ENCODE peak calls at places on chromosomes 5 and 9, in six cellular contexts. U is cardiac muscle cell; T is ovary; R is CD8-positive, alpha-beta T cell; C is tibial artery; W is psoas muscle. D is an unnamed sample.

GRCh38 chr5:138686668-138687067 is 66.6 kb upstream of the CTNNA1 start:
- DNase-seq in U (peak; percentile 47), R (no peak), T (no peak), C (no peak), W (no peak), D (no peak)

GRCh38 chr9:70868661-70869652 is 252.5 kb downstream of the TRPM3 start:
- DNase-seq in U (peak; percentile 92), C (no peak), W (no peak), T (peak; percentile 31), R (no peak), D (no peak)

GRCh38 chr5:150503977-150504620 is 3.8 kb upstream of the NDST1 start:
- DNase-seq in U (peak; percentile 57), R (no peak), T (no peak), C (no peak), W (peak; percentile 60), D (no peak)

GRCh38 chr5:157253547-157253946 is 12.4 kb upstream of the CYFIP2 start:
- DNase-seq in R (no peak), T (no peak), U (peak; percentile 73), C (peak; percentile 42), W (no peak), D (peak; percentile 89)

GRCh38 chr5:35183243-35183955 is 46.9 kb downstream of the PRLR start:
- DNase-seq in U (peak; percentile 68), R (no peak), C (peak; percentile 54), W (no peak), T (peak; percentile 55), D (peak; percentile 90)

GRCh38 chr5:112668911-112669310 is 68.8 kb upstream of the APC start:
- DNase-seq in W (no peak), T (no peak), R (no peak), U (no peak), C (no peak), D (no peak)

GRCh38 chr9:126720661-126721530 is 83.9 kb upstream of the ZBTB43 start:
- DNase-seq in C (no peak), W (no peak), U (no peak), T (no peak), R (peak; percentile 26), D (no peak)

GRCh38 chr5:96572864-96573512 is 89.2 kb upstream of the CAST start:
- DNase-seq in U (peak; percentile 78), W (no peak), C (no peak), T (no peak), R (no peak), D (no peak)

GRCh38 chr9:94780516-94780950 is 54.0 kb downstream of the AOPEP start:
- DNase-seq in U (no peak), T (no peak), R (no peak), C (no peak), W (peak; percentile 31), D (no peak)

GRCh38 chr9:8395022-8395421 is 595.4 kb upstream of the DMAC1 start:
- DNase-seq in W (no peak), T (no peak), R (no peak), U (no peak), C (no peak), D (no peak)

GRCh38 chr9:78371981-78372380 is 75.1 kb downstream of the PSAT1 start:
- DNase-seq in R (no peak), C (no peak), W (no peak), U (no peak), T (no peak), D (no peak)

GRCh38 chr5:151155777-151156731 is 1.5 kb downstream of the ANXA6 start:
- DNase-seq in R (no peak), C (no peak), T (peak; percentile 58), U (peak; percentile 78), W (no peak), D (peak; percentile 63)

GRCh38 chr5:111043712-111044506 is 27.6 kb upstream of the TSLP start:
- DNase-seq in U (peak; percentile 21), W (no peak), R (no peak), C (no peak), T (no peak), D (peak; percentile 78)

GRCh38 chr5:72301557-72301956 is 18.5 kb downstream of the MRPS27 start:
- DNase-seq in R (no peak), W (no peak), U (no peak), C (no peak), T (no peak), D (no peak)

GRCh38 chr5:180250329-180250728 is 41.3 kb upstream of the RASGEF1C start:
- DNase-seq in U (no peak), R (no peak), T (no peak), W (no peak), C (no peak), D (no peak)

GRCh38 chr5:180253036-180253824 is 38.7 kb downstream of the MAPK9 start:
- DNase-seq in U (no peak), R (no peak), T (no peak), W (no peak), C (no peak), D (peak; percentile 47)

GRCh38 chr5:180251141-180251540 is 40.7 kb downstream of the MAPK9 start:
- DNase-seq in W (no peak), C (no peak), U (no peak), R (no peak), T (no peak), D (no peak)

GRCh38 chr5:180251887-180252286 is 40.0 kb downstream of the MAPK9 start:
- DNase-seq in U (no peak), W (no peak), C (no peak), T (no peak), R (no peak), D (no peak)
- H3K9me3 ChIP-seq in U (peaks cover 7% of the 10 kb centered on the region), W (peaks cover 67% of the 10 kb centered on the region), C (peaks cover 13% of the 10 kb centered on the region), T (peaks cover 70% of the 10 kb centered on the region), R (peaks cover 54% of the 10 kb centered on the region), D (peaks cover 97% of the 10 kb centered on the region)

GRCh38 chr9:132985489-132985888 is 7.0 kb downstream of the GFI1B start:
- DNase-seq in T (no peak), R (no peak), W (no peak), C (no peak), U (no peak), D (no peak)
- H3K27me3 ChIP-seq in T (no peaks in the 10 kb centered on the region), R (peaks cover 3% of the 10 kb centered on the region), W (no peaks in the 10 kb centered on the region), C (no peaks in the 10 kb centered on the region), U (peaks cover 8% of the 10 kb centered on the region), D (peaks cover under 1% of the 10 kb centered on the region)

GRCh38 chr5:55432549-55432948 is 102.2 kb downstream of the PLPP1 start:
- DNase-seq in C (no peak), T (no peak), R (no peak), W (no peak), U (no peak), D (no peak)
- H3K9me3 ChIP-seq in C (no peaks in the 10 kb centered on the region), T (no peaks in the 10 kb centered on the region), R (no peaks in the 10 kb centered on the region), W (no peaks in the 10 kb centered on the region), U (no peaks in the 10 kb centered on the region), D (peaks cover 84% of the 10 kb centered on the region)

GRCh38 chr5:81729276-81729675 is 21.6 kb downstream of the SSBP2 start:
- DNase-seq in T (no peak), R (no peak), W (no peak), U (no peak), C (no peak), D (no peak)
- H3K27me3 ChIP-seq in T (no peaks in the 10 kb centered on the region), R (no peaks in the 10 kb centered on the region), W (no peaks in the 10 kb centered on the region), U (no peaks in the 10 kb centered on the region), C (no peaks in the 10 kb centered on the region), D (no peaks in the 10 kb centered on the region)

DNA sequence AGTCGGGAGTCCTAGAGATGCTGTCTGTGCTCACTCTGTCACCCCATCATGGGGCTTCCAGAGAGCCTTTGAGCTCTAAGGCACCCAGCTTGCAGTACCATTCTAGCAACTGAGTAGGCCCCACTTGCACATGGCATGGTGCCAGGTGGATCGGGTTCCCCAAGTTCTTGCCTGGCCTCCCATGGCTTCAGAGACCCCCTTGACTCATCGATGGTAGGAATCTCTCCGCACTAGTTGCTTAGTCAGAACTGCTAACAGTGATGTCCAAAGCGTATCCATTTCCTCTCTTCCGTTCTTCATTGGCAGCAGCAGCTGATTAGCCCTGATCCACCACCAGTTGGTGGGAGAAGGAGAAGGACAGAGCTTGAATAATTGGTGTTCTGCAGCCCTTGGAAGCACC is 70.3 kb upstream of the RARS1 start:
- DNase-seq in W (no peak), U (no peak), R (no peak), C (no peak), T (no peak), D (no peak)
- H3K9me3 ChIP-seq in W (no peaks in the 10 kb centered on the region), U (no peaks in the 10 kb centered on the region), R (no peaks in the 10 kb centered on the region), C (no peaks in the 10 kb centered on the region), T (no peaks in the 10 kb centered on the region), D (no peaks in the 10 kb centered on the region)

GRCh38 chr9:136740491-136740890 is 2.2 kb downstream of the LCN10 start:
- DNase-seq in C (no peak), R (no peak), T (no peak), U (no peak), W (no peak), D (no peak)
- H3K27me3 ChIP-seq in C (no peaks in the 10 kb centered on the region), R (no peaks in the 10 kb centered on the region), T (no peaks in the 10 kb centered on the region), U (no peaks in the 10 kb centered on the region), W (peaks cover 45% of the 10 kb centered on the region), D (no peaks in the 10 kb centered on the region)

GRCh38 chr9:138117836-138118235 is 240.3 kb downstream of the CACNA1B start:
- DNase-seq in R (no peak), W (no peak), C (no peak), U (no peak), T (no peak), D (peak; percentile 17)

GRCh38 chr9:138120072-138120471 is 242.5 kb downstream of the CACNA1B start:
- DNase-seq in U (no peak), W (no peak), T (no peak), R (no peak), C (no peak), D (no peak)

GRCh38 chr9:138117101-138117750 is 239.6 kb downstream of the CACNA1B start:
- DNase-seq in C (no peak), R (no peak), W (no peak), U (no peak), T (no peak), D (peak; percentile 11)

GRCh38 chr9:138119202-138120027 is 241.8 kb downstream of the CACNA1B start:
- DNase-seq in T (no peak), W (no peak), R (no peak), C (no peak), U (no peak), D (no peak)

GRCh38 chr9:138118601-138119071 is 241.1 kb downstream of the CACNA1B start:
- DNase-seq in C (no peak), R (no peak), W (no peak), U (no peak), T (no peak), D (peak; percentile 15)
- H3K9me3 ChIP-seq in C (no peaks in the 10 kb centered on the region), R (no peaks in the 10 kb centered on the region), W (no peaks in the 10 kb centered on the region), U (no peaks in the 10 kb centered on the region), T (no peaks in the 10 kb centered on the region), D (peaks cover 43% of the 10 kb centered on the region)